ENCODE peak calls at places on chromosome 15, in eight cellular contexts. J is NB4, P is breast epithelium, Q is transverse colon, T is uterus, D is adrenal gland, A is spleen, L is A549. V is an unnamed sample.

GRCh38 chr15:68734886-68735285 is 85.8 kb downstream of the ANP32A start:
- DNase-seq in Q (no peak), J (no peak), P (no peak), L (no peak), D (no peak), T (no peak), A (no peak), V (no peak)

GRCh38 chr15:74988007-74988800 is 7.2 kb upstream of the SCAMP5 start:
- DNase-seq in D (peak; percentile 41), L (peak; percentile 64), A (peak; percentile 71), T (no peak), Q (peak; percentile 65), J (peak; percentile 75), P (no peak), V (peak; percentile 66)

GRCh38 chr15:70488002-70488605 is 275.3 kb downstream of the UACA start:
- DNase-seq in T (peak; percentile 80), D (peak; percentile 72), L (peak; percentile 88), J (peak; percentile 82), Q (peak; percentile 78), A (peak; percentile 89), P (peak; percentile 68), V (peak; percentile 77)

GRCh38 chr15:94270570-94270969 is 39.2 kb downstream of the MCTP2 start:
- DNase-seq in A (no peak), L (no peak), Q (no peak), T (no peak), J (no peak), P (no peak), D (no peak), V (no peak)

GRCh38 chr15:88701561-88702095 is 62.8 kb downstream of the ISG20 start:
- DNase-seq in J (peak; percentile 40), Q (peak; percentile 33), P (no peak), T (no peak), A (no peak), L (peak; percentile 34), D (no peak), V (no peak)

GRCh38 chr15:69652906-69653305 is 200.3 kb downstream of the RPLP1 start:
- DNase-seq in J (peak; percentile 9), D (no peak), T (no peak), A (no peak), P (no peak), L (no peak), Q (no peak), V (no peak)

GRCh38 chr15:36109943-36110658 is 469.3 kb upstream of the CDIN1 start:
- DNase-seq in P (no peak), A (no peak), T (peak; percentile 20), D (peak; percentile 42), Q (no peak), J (no peak), L (no peak), V (no peak)

GRCh38 chr15:67601008-67601620 is 58.6 kb downstream of the MAP2K5 start:
- DNase-seq in Q (no peak), J (no peak), P (no peak), D (no peak), T (no peak), A (no peak), L (no peak), V (no peak)

GRCh38 chr15:39453500-39454073 is 127.3 kb upstream of the THBS1 start:
- DNase-seq in A (no peak), T (no peak), L (no peak), P (no peak), D (no peak), Q (no peak), J (peak; percentile 83), V (no peak)

GRCh38 chr15:39495871-39496459 is 84.9 kb upstream of the THBS1 start:
- DNase-seq in A (no peak), Q (no peak), D (no peak), L (no peak), J (no peak), P (no peak), T (no peak), V (no peak)

GRCh38 chr15:79981861-79982455 is 11.0 kb upstream of the BCL2A1 start:
- DNase-seq in P (no peak), L (no peak), J (peak; percentile 86), A (peak; percentile 73), Q (no peak), D (no peak), T (no peak), V (no peak)

GRCh38 chr15:71080705-71081104 is 34.6 kb upstream of the THSD4 start:
- DNase-seq in D (no peak), Q (no peak), P (no peak), J (no peak), T (no peak), L (no peak), A (no peak), V (no peak)

GRCh38 chr15:58934521-58934920 is 1.0 kb upstream of the SLTM start:
- DNase-seq in P (no peak), A (no peak), T (no peak), D (no peak), L (no peak), J (no peak), Q (no peak), V (no peak)

GRCh38 chr15:95557226-95558046 is 773.1 kb upstream of the NR2F2 start:
- DNase-seq in A (no peak), L (peak; percentile 55), P (no peak), D (no peak), T (peak; percentile 22), Q (no peak), J (peak; percentile 63), V (no peak)

DNA sequence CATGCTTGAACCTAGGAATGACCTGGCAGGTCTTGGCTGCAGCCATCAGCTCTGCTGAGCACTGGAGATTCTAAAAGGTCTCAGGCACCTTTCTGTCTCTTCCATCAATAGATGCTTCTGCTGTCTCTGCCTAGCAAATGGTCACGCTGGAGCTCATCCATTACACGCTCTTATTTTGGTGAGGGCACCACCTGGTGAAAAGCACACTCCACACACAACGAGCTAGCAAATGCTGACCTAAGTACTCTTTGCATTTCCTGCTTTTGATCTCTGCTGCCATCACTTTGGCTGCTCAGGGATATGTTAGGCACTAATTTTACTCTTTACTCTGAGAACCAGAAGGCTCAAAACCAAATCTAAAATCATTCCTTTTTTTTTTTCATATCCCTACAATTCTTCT is 91.3 kb downstream of the RAB11A start:
- DNase-seq in L (no peak), J (no peak), Q (no peak), A (no peak), P (no peak), D (no peak), T (no peak), V (no peak)
- TF ChIP-seq POLR2A in L (no peak), J (no peak), Q (no peak), A (no peak), P (no peak), D (no peak), T (no peak), V (no peak)

GRCh38 chr15:81889480-81889871 is 156.3 kb downstream of the MEX3B start:
- DNase-seq in P (no peak), A (no peak), Q (no peak), T (no peak), L (no peak), D (no peak), J (no peak), V (no peak)

GRCh38 chr15:81887913-81888312 is 157.9 kb downstream of the MEX3B start:
- DNase-seq in Q (no peak), A (no peak), D (no peak), P (no peak), L (no peak), J (no peak), T (peak; percentile 41), V (no peak)

GRCh38 chr15:81890496-81890895 is 155.3 kb downstream of the MEX3B start:
- DNase-seq in Q (no peak), A (no peak), J (no peak), T (no peak), D (no peak), L (no peak), P (no peak), V (no peak)

GRCh38 chr15:81886586-81886985 is 159.2 kb downstream of the MEX3B start:
- DNase-seq in J (no peak), D (no peak), A (no peak), L (no peak), Q (no peak), P (no peak), T (no peak), V (no peak)

DNA sequence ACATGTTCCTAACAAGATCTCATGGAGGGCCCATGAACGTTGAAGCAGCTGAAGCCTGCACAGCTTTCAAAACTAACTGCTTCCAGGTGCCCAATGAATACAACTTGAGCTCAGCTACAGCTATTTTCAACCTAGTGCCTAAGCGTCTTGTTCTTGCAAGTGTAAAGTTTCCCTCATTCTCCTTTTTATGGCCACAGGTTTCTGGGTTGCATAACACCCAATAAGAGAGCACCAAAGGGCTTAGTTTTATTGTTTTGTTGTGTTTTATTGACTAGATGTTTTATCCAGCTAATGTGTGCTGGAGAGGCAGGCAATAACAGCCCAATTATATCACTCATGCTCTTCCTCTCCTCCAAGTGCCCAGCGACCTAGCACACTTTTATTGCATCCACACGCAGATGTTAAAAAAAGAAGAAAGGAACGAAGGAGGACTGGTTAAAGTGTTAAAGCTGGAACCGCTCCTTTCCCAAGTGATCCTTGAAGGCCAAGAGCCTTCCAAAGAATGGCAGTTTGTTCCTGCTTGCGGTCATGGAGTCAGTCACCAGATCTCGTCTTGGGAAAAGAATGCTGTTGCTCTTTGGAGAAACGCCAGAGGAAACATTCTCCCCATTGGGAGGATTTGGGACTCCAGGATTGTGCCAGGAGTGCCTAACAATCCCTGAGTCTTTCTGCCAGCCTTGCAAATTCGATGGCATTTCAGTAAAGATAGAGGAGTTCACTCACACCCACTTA is 156.9 kb downstream of the MEX3B start:
- DNase-seq in D (no peak), Q (no peak), J (no peak), T (no peak), A (no peak), P (no peak), L (no peak), V (no peak)
- H3K4me3 ChIP-seq in D (no peak overlapping the region), Q (no peak overlapping the region), J (no peak overlapping the region), T (no peak overlapping the region), A (no peak overlapping the region), P (no peak overlapping the region), L (no peak overlapping the region), V (no peak overlapping the region)

DNA sequence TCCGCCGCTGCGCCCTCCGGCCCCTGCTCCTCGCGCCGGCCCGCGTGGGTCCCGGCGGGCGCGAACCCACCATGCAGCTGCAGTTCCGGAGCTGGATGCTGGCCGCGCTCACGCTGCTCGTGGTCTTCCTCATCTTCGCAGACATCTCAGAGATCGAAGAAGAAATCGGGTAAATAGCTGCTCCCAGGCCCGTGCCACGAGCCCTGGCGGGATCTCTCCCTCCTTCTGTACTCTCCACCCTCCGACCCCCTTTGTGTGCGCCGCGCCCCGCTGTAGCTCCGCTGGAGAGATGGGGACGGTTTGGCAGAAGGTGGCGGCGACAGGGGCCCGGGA is 279 bp downstream of the ST8SIA2 start:
- DNase-seq in A (no peak), Q (no peak), L (no peak), T (no peak), J (no peak), D (no peak), P (no peak), V (no peak)
- TF ChIP-seq POLR2A in A (no peak), Q (no peak), L (no peak), T (no peak), J (no peak), D (no peak), P (no peak), V (no peak)

DNA sequence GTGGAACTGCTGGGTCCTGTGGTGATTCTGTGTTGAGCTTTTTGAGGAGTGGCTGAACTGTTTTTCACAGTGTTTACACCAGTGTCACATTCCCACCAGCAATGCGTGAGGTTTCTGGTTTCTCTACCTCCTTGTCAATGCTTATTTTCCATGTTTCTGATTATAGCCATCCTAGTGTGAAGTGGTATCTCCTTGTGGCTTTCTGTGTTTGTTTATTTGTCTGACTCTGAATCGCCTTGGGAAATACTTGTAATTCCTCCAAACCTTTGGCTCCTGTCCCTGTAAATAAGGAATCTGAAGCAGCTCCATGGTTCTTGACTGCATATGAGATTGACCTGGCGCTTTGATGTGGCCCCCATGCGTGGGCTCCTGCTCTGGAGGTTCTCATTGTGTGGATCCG is 20.6 kb downstream of the FAN1 start:
- DNase-seq in J (no peak), T (no peak), D (no peak), A (no peak), P (no peak), L (no peak), Q (no peak), V (no peak)
- H3K4me3 ChIP-seq in J (no peak overlapping the region), T (no peak overlapping the region), D (no peak overlapping the region), A (no peak overlapping the region), P (no peak overlapping the region), L (no peak overlapping the region), Q (no peak overlapping the region), V (no peak overlapping the region)